ENCODE peak calls at places on chromosomes 11 and 22, in seven cellular contexts. Y is mucosa of descending colon, S is cardiac muscle cell, D is left ventricle myocardium inferior, Q is colonic mucosa, V is HepG2, O is body of pancreas. T is an unnamed sample. For H3K4me1, the result is how much of the 10 kb centered on the place peaks cover.

GRCh38 chr11:67268036-67268683 is 1.9 kb downstream of the GRK2 start:
- DNase-seq in O (no peak), Y (peak), Q (no peak), S (no peak), D (no peak), V (no peak), T (no peak)

GRCh38 chr11:79441159-79441875 is 487 bp upstream of the TENM4 start:
- DNase-seq in Y (no peak), O (no peak), Q (no peak), V (no peak), S (no peak), D (no peak), T (no peak)

GRCh38 chr11:126362879-126363655 is 7.6 kb downstream of the ST3GAL4 start:
- DNase-seq in O (no peak), Q (no peak), Y (peak), S (no peak), D (peak), V (no peak), T (peak)

GRCh38 chr11:70241709-70242108 is 28.8 kb upstream of the PPFIA1 start:
- DNase-seq in S (no peak), Y (no peak), D (no peak), V (no peak), Q (no peak), O (no peak), T (no peak)

GRCh38 chr11:36119300-36119699 is 169.9 kb downstream of the COMMD9 start:
- DNase-seq in Q (no peak), V (no peak), D (no peak), O (no peak), Y (no peak), S (no peak), T (no peak)

GRCh38 chr11:66333896-66334604 is 2.2 kb downstream of the RIN1 start:
- DNase-seq in V (no peak), O (no peak), Y (peak), S (no peak), Q (no peak), D (no peak), T (no peak)

GRCh38 chr11:102836290-102836875 is 7.0 kb downstream of the MMP3 start:
- DNase-seq in O (no peak), Q (no peak), Y (no peak), S (no peak), V (no peak), D (no peak), T (no peak)

GRCh38 chr22:17434856-17435255 is 65.6 kb downstream of the CECR2 start:
- DNase-seq in S (no peak), Q (no peak), O (no peak), D (no peak), Y (no peak), V (no peak), T (no peak)

GRCh38 chr11:124402326-124402922 is 3.6 kb upstream of the OR8B3 start:
- DNase-seq in Q (peak), Y (peak), O (peak), S (peak), V (peak), D (peak), T (no peak)

GRCh38 chr11:35160248-35160820 is 21.4 kb downstream of the CD44 start:
- DNase-seq in S (no peak), Y (no peak), D (no peak), O (no peak), Q (no peak), V (no peak), T (no peak)

GRCh38 chr11:2233693-2234455 is 36.5 kb downstream of the ASCL2 start:
- DNase-seq in Q (no peak), D (no peak), Y (no peak), O (no peak), S (no peak), V (no peak), T (no peak)

GRCh38 chr11:121500275-121500674 is 47.5 kb upstream of the SORL1-AS1 start:
- DNase-seq in D (no peak), O (no peak), Y (no peak), V (no peak), S (no peak), Q (no peak), T (no peak)

GRCh38 chr22:31104869-31105268 is 2.5 kb downstream of the SELENOM start:
- DNase-seq in S (no peak), Q (no peak), D (no peak), Y (no peak), O (no peak), V (no peak), T (peak)

GRCh38 chr11:73989156-73989555 is 6.5 kb upstream of the UCP2 start:
- DNase-seq in O (no peak), D (no peak), Y (no peak), S (no peak), Q (no peak), V (no peak), T (no peak)
- TF ChIP-seq CTCF in O (no peak), D (peak), Y (no peak), S (peak), Q (no peak), V (no peak), T (no peak)

GRCh38 chr11:120219935-120220746 is 9.3 kb downstream of the OAF start:
- DNase-seq in O (no peak), S (no peak), D (peak), Q (no peak), Y (no peak), V (no peak), T (no peak)
- H3K4me1 ChIP-seq in O (half or more), S (under half), D (half or more), Q (under half), Y (half or more), V (half or more), T (under half)

DNA sequence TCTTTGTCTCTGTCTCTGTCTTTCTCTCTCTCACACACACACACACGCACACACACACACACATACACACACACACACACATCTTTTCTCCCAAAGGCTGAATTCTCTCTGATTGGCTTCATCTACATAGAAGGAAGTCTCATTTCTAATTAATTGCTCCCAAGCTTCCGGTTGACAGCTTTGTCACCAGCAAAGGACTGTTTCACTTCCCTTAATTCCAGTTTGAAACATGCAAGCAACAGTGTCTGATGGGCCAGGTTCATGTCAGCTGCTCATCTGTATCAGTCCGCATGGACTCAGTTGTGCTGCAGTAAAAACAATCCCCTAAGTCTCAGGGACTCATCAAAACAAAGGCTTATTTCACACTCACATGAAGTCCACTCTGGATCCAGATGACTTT is 16.2 kb upstream of the PVALB start:
- DNase-seq in S (no peak), D (no peak), V (no peak), Y (no peak), Q (no peak), O (no peak), T (no peak)
- TF ChIP-seq CTCF in S (no peak), D (no peak), V (no peak), Y (no peak), Q (no peak), O (no peak), T (no peak)

GRCh38 chr22:22816766-22817410 is 70.7 kb upstream of the IGLL5 start:
- DNase-seq in Y (no peak), D (no peak), Q (no peak), O (no peak), V (no peak), S (no peak), T (no peak)
- H3K4me1 ChIP-seq in Y (under half), D (under half), Q (under half), O (under half), V (under half), S (under half), T (under half)

GRCh38 chr11:12517306-12517705 is 139.9 kb downstream of the PARVA start:
- DNase-seq in O (no peak), Y (no peak), Q (no peak), D (no peak), V (no peak), S (no peak), T (no peak)
- TF ChIP-seq CTCF in O (no peak), Y (no peak), Q (no peak), D (no peak), V (no peak), S (no peak), T (no peak)

T was measured in uterus.